ENCODE peak calls at places on chromosomes 6 and 20, in nine cellular contexts. I is activated CD8-positive, alpha-beta memory T cell treated with anti-CD3 and anti-CD28 coated beads for 48 hours; J is HTR-8/SVneo; P is cardiac muscle cell; W is NCI-H526 treated with DMSO at 0.1 percent for 48 hours; X is neuronal stem cell; G is mucosa of gallbladder; E is GM12865; M is heart left ventricle. L is an unnamed sample.

GRCh38 chr6:111865049-111865585 is 8.1 kb downstream of the FYN start:
- DNase-seq in J (no peak), G (no peak), P (no peak), I (no peak), E (peak), W (peak), M (no peak), X (no peak), L (no peak)

GRCh38 chr6:109292420-109292819 is 89.8 kb downstream of the CD164 start:
- DNase-seq in W (no peak), E (no peak), I (no peak), X (no peak), P (peak), M (no peak), J (no peak), G (no peak), L (no peak)

GRCh38 chr20:22471156-22471836 is 113.1 kb downstream of the FOXA2 start:
- DNase-seq in M (no peak), I (no peak), J (no peak), X (no peak), P (no peak), G (no peak), W (no peak), E (no peak), L (no peak)

GRCh38 chr6:114167583-114168576 is 174.9 kb downstream of the HS3ST5 start:
- DNase-seq in M (no peak), P (no peak), G (no peak), J (no peak), E (no peak), X (no peak), W (no peak), I (no peak), L (no peak)

GRCh38 chr6:41336824-41337223 is 1.4 kb downstream of the NCR2 start:
- DNase-seq in W (no peak), I (no peak), G (no peak), M (no peak), P (no peak), J (no peak), X (no peak), E (no peak), L (no peak)

GRCh38 chr20:41173161-41173721 is 35.9 kb downstream of the PLCG1 start:
- DNase-seq in E (peak), I (peak), M (peak), J (peak), W (peak), P (peak), G (peak), X (peak), L (peak)

GRCh38 chr20:21235713-21236445 is 67.3 kb upstream of the XRN2 start:
- DNase-seq in J (peak), W (peak), E (peak), M (peak), G (peak), P (peak), I (peak), X (peak), L (peak)

GRCh38 chr20:16397053-16397452 is 176.2 kb downstream of the KIF16B start:
- DNase-seq in G (peak), M (peak), X (no peak), W (no peak), E (no peak), P (peak), I (no peak), J (no peak), L (no peak)

GRCh38 chr6:160027931-160028330 is 59.0 kb downstream of the IGF2R start:
- DNase-seq in J (no peak), W (no peak), X (no peak), M (no peak), I (no peak), G (no peak), E (no peak), P (no peak), L (peak)

GRCh38 chr6:66970373-66970772 is 1263.3 kb upstream of the EYS start:
- DNase-seq in M (no peak), G (no peak), W (no peak), I (no peak), J (no peak), P (no peak), X (no peak), E (no peak), L (no peak)

GRCh38 chr6:7108964-7109836 is 1.4 kb downstream of the RREB1 start:
- DNase-seq in J (peak), P (peak), E (peak), X (no peak), I (no peak), W (peak), M (peak), G (peak), L (peak)

GRCh38 chr6:158991017-158991723 is 8.8 kb downstream of the RSPH3 start:
- DNase-seq in W (no peak), J (no peak), P (no peak), I (no peak), G (no peak), E (peak), M (no peak), X (no peak), L (no peak)

GRCh38 chr6:116278853-116279231 is 888 bp downstream of the TSPYL1 start:
- DNase-seq in E (peak), I (no peak), J (no peak), X (no peak), W (no peak), G (peak), M (peak), P (peak), L (no peak)

GRCh38 chr20:50338479-50339195 is 148.0 kb downstream of the CEBPB start:
- DNase-seq in G (no peak), P (peak), E (peak), I (no peak), J (no peak), W (no peak), M (no peak), X (no peak), L (peak)

GRCh38 chr6:53734473-53735299 is 60.1 kb upstream of the LRRC1 start:
- DNase-seq in J (peak), G (no peak), W (peak), P (peak), E (peak), I (no peak), X (no peak), M (peak), L (no peak)

GRCh38 chr6:123925360-123925759 is 121.7 kb downstream of the NKAIN2 start:
- DNase-seq in P (no peak), J (no peak), G (no peak), W (peak), E (peak), M (no peak), I (no peak), X (no peak), L (no peak)

GRCh38 chr20:878511-879307 is 37.4 kb downstream of the ANGPT4 start:
- DNase-seq in J (peak), I (no peak), G (no peak), P (peak), W (no peak), M (no peak), X (peak), E (peak), L (no peak)

GRCh38 chr6:43811101-43812099 is 41.4 kb downstream of the VEGFA start:
- DNase-seq in W (no peak), X (no peak), G (peak), E (no peak), J (no peak), M (no peak), P (no peak), I (no peak), L (no peak)

GRCh38 chr20:48192109-48192508 is 406.8 kb upstream of the SULF2 start:
- DNase-seq in P (no peak), E (no peak), J (no peak), I (no peak), G (no peak), M (no peak), W (no peak), X (no peak), L (no peak)

GRCh38 chr6:138654715-138655634 is 118.6 kb upstream of the CCDC28A start:
- DNase-seq in J (no peak), P (peak), G (no peak), M (no peak), W (no peak), I (no peak), E (peak), X (no peak), L (peak)

GRCh38 chr20:6492396-6493055 is 275.0 kb upstream of the BMP2 start:
- DNase-seq in G (no peak), P (peak), M (no peak), J (no peak), W (no peak), E (no peak), X (peak), I (no peak), L (peak)

GRCh38 chr6:117534974-117535373 is 52.5 kb downstream of the DCBLD1 start:
- DNase-seq in G (no peak), P (no peak), E (no peak), J (no peak), I (no peak), X (no peak), W (no peak), M (no peak), L (no peak)

GRCh38 chr20:41274152-41274551 is 43.4 kb downstream of the ZHX3 start:
- DNase-seq in I (no peak), P (no peak), G (no peak), M (no peak), E (no peak), W (no peak), X (no peak), J (no peak), L (no peak)

GRCh38 chr6:125858427-125859320 is 67.9 kb downstream of the NCOA7 start:
- DNase-seq in W (no peak), J (peak), P (peak), I (no peak), G (peak), E (peak), X (peak), M (peak), L (no peak)

GRCh38 chr6:75458895-75459294 is 34.7 kb downstream of the FILIP1 start:
- DNase-seq in X (no peak), M (no peak), J (no peak), P (peak), W (no peak), E (no peak), G (no peak), I (no peak), L (peak)

GRCh38 chr6:157669747-157670216 is 153.3 kb upstream of the SNX9 start:
- DNase-seq in I (no peak), M (peak), W (peak), E (no peak), J (peak), X (no peak), G (peak), P (peak), L (peak)

GRCh38 chr20:32600681-32601237 is 15.6 kb upstream of the NOL4L start:
- DNase-seq in P (no peak), M (no peak), J (no peak), X (no peak), G (no peak), W (no peak), E (no peak), I (no peak), L (no peak)

GRCh38 chr6:138099832-138100231 is 7.4 kb downstream of the PERP start:
- DNase-seq in G (no peak), X (no peak), J (no peak), I (no peak), W (no peak), P (peak), E (no peak), M (no peak), L (no peak)

GRCh38 chr20:38973546-38974120 is 11.5 kb downstream of the DHX35 start:
- DNase-seq in E (no peak), M (no peak), P (peak), G (no peak), X (no peak), W (no peak), J (no peak), I (no peak), L (no peak)

GRCh38 chr20:694496-694895 is 18.9 kb upstream of the SCRT2 start:
- DNase-seq in I (no peak), P (no peak), G (no peak), E (no peak), J (no peak), X (no peak), M (no peak), W (no peak), L (no peak)

GRCh38 chr6:3296537-3297453 is 38.0 kb downstream of the PSMG4 start:
- DNase-seq in X (no peak), G (no peak), I (no peak), E (no peak), W (no peak), M (no peak), J (no peak), P (no peak), L (peak)

GRCh38 chr6:77461796-77462195 is 1.5 kb downstream of the HTR1B start:
- DNase-seq in M (no peak), X (no peak), P (no peak), E (no peak), G (no peak), J (no peak), I (no peak), W (no peak), L (no peak)

GRCh38 chr6:9467746-9468145 is 947.1 kb downstream of the TFAP2A start:
- DNase-seq in J (no peak), I (no peak), G (no peak), X (no peak), P (peak), E (no peak), M (no peak), W (no peak), L (no peak)

GRCh38 chr6:44073612-44074382 is 53.5 kb downstream of the MRPL14 start:
- DNase-seq in I (no peak), P (no peak), E (peak), G (no peak), W (no peak), X (no peak), M (no peak), J (no peak), L (no peak)

L was measured in foreskin melanocyte.